ENCODE peak calls at places on chromosome 4, in five cellular contexts. F is stimulated activated CD8-positive, alpha-beta memory T cell treated with anti-CD3 and anti-CD28 coated beads, Interleukin-2, amount 100 ng/mL, for 1 hour; K is transverse colon; B is tibial nerve; G is Caki2. Q is an unnamed sample.

GRCh38 chr4:184815046-184815877 is 10.5 kb downstream of the ACSL1 start:
- DNase-seq in F (no peak), K (peak; percentile 78), B (peak; percentile 62), G (peak; percentile 81), Q (peak; percentile 78)

GRCh38 chr4:38818441-38818976 is 13.9 kb upstream of the TLR1 start:
- DNase-seq in F (no peak), K (no peak), B (no peak), G (peak; percentile 34), Q (no peak)

GRCh38 chr4:68175562-68176155 is 46.0 kb upstream of the TMPRSS11F start:
- DNase-seq in F (no peak), K (no peak), B (peak; percentile 72), G (peak; percentile 54), Q (no peak)

GRCh38 chr4:7620086-7620813 is 185.5 kb upstream of the PSAPL1 start:
- DNase-seq in F (no peak), K (no peak), B (no peak), G (no peak), Q (no peak)

GRCh38 chr4:159400782-159401712 is 298.2 kb downstream of the RAPGEF2 start:
- DNase-seq in F (no peak), K (no peak), B (no peak), G (no peak), Q (no peak)

GRCh38 chr4:165826166-165826565 is 46.9 kb upstream of the TLL1 start:
- DNase-seq in F (no peak), K (no peak), B (no peak), G (no peak), Q (no peak)

GRCh38 chr4:75514949-75515612 is 808 bp downstream of the THAP6 start:
- DNase-seq in F (no peak), K (no peak), B (no peak), G (no peak), Q (no peak)

GRCh38 chr4:175542787-175543186 is 269.3 kb downstream of the GPM6A start:
- DNase-seq in F (no peak), K (no peak), B (no peak), G (no peak), Q (no peak)

GRCh38 chr4:105022811-105023667 is 123.6 kb upstream of the TET2 start:
- DNase-seq in F (no peak), K (no peak), B (no peak), G (no peak), Q (no peak)

GRCh38 chr4:17647176-17647806 is 32.9 kb downstream of the MED28 start:
- DNase-seq in F (no peak), K (no peak), B (no peak), G (no peak), Q (no peak)

GRCh38 chr4:116599859-116600258 is 485.5 kb downstream of the TRAM1L1 start:
- DNase-seq in F (no peak), K (no peak), B (no peak), G (no peak), Q (no peak)

GRCh38 chr4:147122697-147123472 is 177.2 kb upstream of the TTC29 start:
- DNase-seq in F (no peak), K (no peak), B (no peak), G (no peak), Q (no peak)

GRCh38 chr4:152981278-152981677 is 45.2 kb downstream of the FHDC1 start:
- DNase-seq in F (no peak), K (no peak), B (no peak), G (peak; percentile 42), Q (peak; percentile 51)

GRCh38 chr4:100284302-100284701 is 94.0 kb upstream of the DDIT4L start:
- DNase-seq in F (no peak), K (no peak), B (no peak), G (no peak), Q (no peak)

GRCh38 chr4:117481742-117482141 is 396.4 kb upstream of the TRAM1L1 start:
- DNase-seq in F (no peak), K (no peak), B (no peak), G (no peak), Q (no peak)

GRCh38 chr4:119300388-119301131 is 21.4 kb downstream of the FABP2 start:
- DNase-seq in F (peak; percentile 83), K (peak; percentile 97), B (peak; percentile 88), G (peak; percentile 94), Q (peak; percentile 97)

GRCh38 chr4:57214654-57215411 is 104.6 kb upstream of the IGFBP7 start:
- DNase-seq in F (no peak), K (no peak), B (no peak), G (no peak), Q (no peak)

GRCh38 chr4:156957558-156957957 is 14.0 kb downstream of the PDGFC start:
- DNase-seq in F (no peak), K (no peak), B (no peak), G (peak; percentile 65), Q (no peak)

GRCh38 chr4:189087981-189088380 is 852.7 kb upstream of the FRG1 start:
- DNase-seq in F (no peak), K (no peak), B (no peak), G (peak; percentile 17), Q (no peak)

Q was measured in suprapubic skin.